ENCODE peak calls at places on chromosomes 3 and 15, in seven cellular contexts. One of them, this sample, is unnamed.
A peak's percentile ranks its signal among the peaks of the same experiment; 100 is the strongest.

GRCh38 chr3:52685285-52685704 is 418 bp downstream of the PBRM1 start:
- DNase-seq in MM.1S: peak; percentile 92
- DNase-seq in PC-9: peak; percentile 83
- DNase-seq in GM12878: no peak
- DNase-seq in GM23338: peak; percentile 87
- DNase-seq in endothelial cell of umbilical vein: peak; percentile 61
- DNase-seq in hepatocyte: peak; percentile 92
- DNase-seq in this sample: no peak

GRCh38 chr15:29018406-29018805 is 132.6 kb downstream of the APBA2 start:
- DNase-seq in GM12878: no peak
- DNase-seq in PC-9: no peak
- DNase-seq in MM.1S: no peak
- DNase-seq in endothelial cell of umbilical vein: no peak
- DNase-seq in GM23338: peak; percentile 75
- DNase-seq in hepatocyte: no peak
- DNase-seq in this sample: no peak

GRCh38 chr3:123586131-123586530 is 1.3 kb upstream of the HACD2 start:
- DNase-seq in GM12878: no peak
- DNase-seq in GM23338: peak; percentile 90
- DNase-seq in PC-9: peak; percentile 68
- DNase-seq in hepatocyte: peak; percentile 71
- DNase-seq in endothelial cell of umbilical vein: peak; percentile 59
- DNase-seq in MM.1S: peak; percentile 12
- DNase-seq in this sample: peak; percentile 40

GRCh38 chr3:110420158-110420641 is 651.4 kb upstream of the NECTIN3 start:
- DNase-seq in hepatocyte: no peak
- DNase-seq in GM23338: no peak
- DNase-seq in endothelial cell of umbilical vein: peak; percentile 94
- DNase-seq in PC-9: no peak
- DNase-seq in GM12878: no peak
- DNase-seq in MM.1S: no peak
- DNase-seq in this sample: peak; percentile 83

GRCh38 chr3:76735153-76735552 is 304.7 kb upstream of the ROBO2 start:
- DNase-seq in GM23338: no peak
- DNase-seq in hepatocyte: no peak
- DNase-seq in PC-9: no peak
- DNase-seq in MM.1S: no peak
- DNase-seq in endothelial cell of umbilical vein: no peak
- DNase-seq in GM12878: no peak
- DNase-seq in this sample: no peak

GRCh38 chr3:99895706-99896441 is 78.2 kb downstream of the CMSS1 start:
- DNase-seq in GM23338: no peak
- DNase-seq in MM.1S: no peak
- DNase-seq in endothelial cell of umbilical vein: peak; percentile 85
- DNase-seq in GM12878: no peak
- DNase-seq in hepatocyte: peak; percentile 66
- DNase-seq in PC-9: peak; percentile 35
- DNase-seq in this sample: peak; percentile 90

GRCh38 chr3:7282988-7283387 is 422.1 kb downstream of the GRM7 start:
- DNase-seq in endothelial cell of umbilical vein: no peak
- DNase-seq in hepatocyte: no peak
- DNase-seq in GM12878: no peak
- DNase-seq in GM23338: no peak
- DNase-seq in MM.1S: no peak
- DNase-seq in PC-9: no peak
- DNase-seq in this sample: no peak

GRCh38 chr15:76823903-76824302 is 81.2 kb downstream of the SCAPER start:
- DNase-seq in GM12878: no peak
- DNase-seq in GM23338: no peak
- DNase-seq in PC-9: no peak
- DNase-seq in MM.1S: no peak
- DNase-seq in hepatocyte: no peak
- DNase-seq in endothelial cell of umbilical vein: no peak
- DNase-seq in this sample: peak; percentile 9

GRCh38 chr15:71118345-71118744 is 3.1 kb downstream of the THSD4 start:
- DNase-seq in hepatocyte: no peak
- DNase-seq in MM.1S: no peak
- DNase-seq in GM23338: no peak
- DNase-seq in PC-9: no peak
- DNase-seq in GM12878: no peak
- DNase-seq in endothelial cell of umbilical vein: no peak
- DNase-seq in this sample: no peak

GRCh38 chr3:139917226-139917785 is 17.7 kb upstream of the CLSTN2 start:
- DNase-seq in endothelial cell of umbilical vein: no peak
- DNase-seq in PC-9: no peak
- DNase-seq in hepatocyte: no peak
- DNase-seq in GM23338: no peak
- DNase-seq in MM.1S: no peak
- DNase-seq in GM12878: no peak
- DNase-seq in this sample: no peak

GRCh38 chr3:82103241-82103640 is 341.8 kb upstream of the GBE1 start:
- DNase-seq in PC-9: no peak
- DNase-seq in GM23338: no peak
- DNase-seq in endothelial cell of umbilical vein: no peak
- DNase-seq in MM.1S: no peak
- DNase-seq in hepatocyte: no peak
- DNase-seq in GM12878: no peak
- DNase-seq in this sample: no peak

GRCh38 chr15:33089878-33090757 is 104.4 kb downstream of the FMN1 start:
- DNase-seq in PC-9: peak; percentile 20
- DNase-seq in hepatocyte: peak; percentile 65
- DNase-seq in endothelial cell of umbilical vein: no peak
- DNase-seq in GM12878: no peak
- DNase-seq in GM23338: no peak
- DNase-seq in MM.1S: peak; percentile 53
- DNase-seq in this sample: peak; percentile 97

GRCh38 chr15:68623301-68623892 is 44.6 kb downstream of the CORO2B start:
- DNase-seq in hepatocyte: peak; percentile 34
- DNase-seq in GM12878: no peak
- DNase-seq in endothelial cell of umbilical vein: no peak
- DNase-seq in GM23338: no peak
- DNase-seq in PC-9: no peak
- DNase-seq in MM.1S: no peak
- DNase-seq in this sample: peak; percentile 85

GRCh38 chr3:185292238-185292637 is 38.4 kb upstream of the EHHADH start:
- DNase-seq in PC-9: no peak
- DNase-seq in hepatocyte: no peak
- DNase-seq in GM12878: no peak
- DNase-seq in GM23338: no peak
- DNase-seq in endothelial cell of umbilical vein: no peak
- DNase-seq in MM.1S: no peak
- DNase-seq in this sample: no peak

GRCh38 chr15:39127925-39128617 is 452.8 kb upstream of the THBS1 start:
- DNase-seq in GM12878: no peak
- DNase-seq in hepatocyte: peak; percentile 68
- DNase-seq in endothelial cell of umbilical vein: peak; percentile 98
- DNase-seq in GM23338: peak; percentile 50
- DNase-seq in MM.1S: no peak
- DNase-seq in PC-9: peak; percentile 74
- DNase-seq in this sample: peak; percentile 91

GRCh38 chr15:70374096-70374495 is 276.4 kb upstream of the TLE3 start:
- DNase-seq in MM.1S: no peak
- DNase-seq in GM23338: no peak
- DNase-seq in PC-9: no peak
- DNase-seq in hepatocyte: no peak
- DNase-seq in GM12878: no peak
- DNase-seq in endothelial cell of umbilical vein: no peak
- DNase-seq in this sample: no peak

GRCh38 chr3:31361391-31362273 is 171.1 kb upstream of the STT3B start:
- DNase-seq in MM.1S: no peak
- DNase-seq in GM12878: no peak
- DNase-seq in endothelial cell of umbilical vein: no peak
- DNase-seq in GM23338: peak; percentile 3
- DNase-seq in hepatocyte: no peak
- DNase-seq in PC-9: no peak
- DNase-seq in this sample: peak; percentile 56

GRCh38 chr3:24069045-24069444 is 124.0 kb downstream of the NR1D2 start:
- DNase-seq in GM12878: no peak
- DNase-seq in MM.1S: no peak
- DNase-seq in endothelial cell of umbilical vein: no peak
- DNase-seq in hepatocyte: peak; percentile 24
- DNase-seq in PC-9: peak; percentile 17
- DNase-seq in GM23338: peak; percentile 52
- DNase-seq in this sample: no peak

GRCh38 chr3:4343258-4343657 is 40.1 kb downstream of the SETMAR start:
- DNase-seq in PC-9: no peak
- DNase-seq in endothelial cell of umbilical vein: no peak
- DNase-seq in GM23338: no peak
- DNase-seq in MM.1S: no peak
- DNase-seq in hepatocyte: no peak
- DNase-seq in GM12878: no peak
- DNase-seq in this sample: peak; percentile 92

GRCh38 chr3:140187648-140188221 is 252.8 kb downstream of the CLSTN2 start:
- DNase-seq in GM12878: no peak
- DNase-seq in hepatocyte: no peak
- DNase-seq in PC-9: no peak
- DNase-seq in endothelial cell of umbilical vein: no peak
- DNase-seq in GM23338: no peak
- DNase-seq in MM.1S: no peak
- DNase-seq in this sample: no peak

GRCh38 chr15:29802411-29802810 is 19.9 kb downstream of the TJP1 start:
- DNase-seq in endothelial cell of umbilical vein: peak; percentile 60
- DNase-seq in GM12878: no peak
- DNase-seq in GM23338: no peak
- DNase-seq in hepatocyte: no peak
- DNase-seq in PC-9: no peak
- DNase-seq in MM.1S: no peak
- DNase-seq in this sample: no peak

GRCh38 chr3:129490273-129490675 is 38.2 kb upstream of the RHO start:
- DNase-seq in MM.1S: peak; percentile 59
- DNase-seq in endothelial cell of umbilical vein: peak; percentile 90
- DNase-seq in GM12878: peak; percentile 12
- DNase-seq in PC-9: peak; percentile 80
- DNase-seq in GM23338: peak; percentile 89
- DNase-seq in hepatocyte: peak; percentile 92
- DNase-seq in this sample: peak; percentile 92

GRCh38 chr15:57324590-57324890 is 51.8 kb upstream of the CGNL1 start:
- DNase-seq in MM.1S: no peak
- DNase-seq in hepatocyte: no peak
- DNase-seq in GM12878: no peak
- DNase-seq in GM23338: no peak
- DNase-seq in endothelial cell of umbilical vein: no peak
- DNase-seq in PC-9: no peak
- DNase-seq in this sample: no peak

DNA sequence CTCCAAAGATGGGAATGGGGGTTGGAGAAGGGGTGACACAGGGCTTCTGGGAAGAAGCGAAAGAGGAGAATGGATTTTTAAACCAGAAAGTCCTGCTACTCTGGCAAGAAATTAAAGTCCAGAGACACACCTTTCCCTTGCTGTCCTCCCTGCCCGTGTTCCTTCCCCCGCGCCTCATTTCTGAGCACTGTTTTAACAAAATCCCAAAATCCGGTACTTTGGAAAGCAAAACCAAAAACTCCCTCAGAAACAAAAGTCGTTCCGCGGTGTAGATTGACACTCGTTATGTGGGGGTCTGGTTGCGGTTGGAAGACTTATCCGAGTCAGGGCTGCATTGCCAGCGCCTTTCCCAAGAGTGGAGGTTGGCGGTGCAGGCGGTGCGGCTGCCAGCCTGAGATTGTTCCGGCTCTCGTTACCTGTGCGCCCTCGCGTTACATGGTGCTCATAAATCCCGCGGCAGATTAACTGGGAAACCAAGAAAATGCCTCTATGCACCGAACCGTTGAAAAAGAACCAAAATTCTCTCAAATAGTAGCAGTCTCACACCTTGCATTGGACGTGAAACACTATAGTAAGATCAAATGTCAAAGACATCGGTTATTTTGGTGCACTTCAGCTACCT is 217.8 kb downstream of the MEIS2 start:
- DNase-seq in PC-9: peak; percentile 38
- DNase-seq in hepatocyte: no peak
- DNase-seq in GM12878: no peak
- DNase-seq in MM.1S: no peak
- DNase-seq in GM23338: peak; percentile 59
- DNase-seq in endothelial cell of umbilical vein: peak; percentile 28
- DNase-seq in this sample: no peak
- TF ChIP-seq EZH2 in PC-9: no peak
- TF ChIP-seq EZH2 in hepatocyte: peak; percentile 91
- TF ChIP-seq EZH2 in GM12878: no peak
- TF ChIP-seq EZH2 in MM.1S: no peak
- TF ChIP-seq EZH2 in GM23338: peak; percentile 92
- TF ChIP-seq EZH2 in endothelial cell of umbilical vein: peak; percentile 95
- TF ChIP-seq EZH2 in this sample: peak; percentile 61

GRCh38 chr3:157075693-157076420 is 84.1 kb downstream of the CCNL1 start:
- DNase-seq in endothelial cell of umbilical vein: no peak
- DNase-seq in GM12878: no peak
- DNase-seq in MM.1S: no peak
- DNase-seq in GM23338: no peak
- DNase-seq in PC-9: no peak
- DNase-seq in hepatocyte: no peak
- DNase-seq in this sample: no peak
- TF ChIP-seq CTCF in endothelial cell of umbilical vein: no peak
- TF ChIP-seq CTCF in GM12878: no peak
- TF ChIP-seq CTCF in MM.1S: no peak
- TF ChIP-seq CTCF in GM23338: no peak
- TF ChIP-seq CTCF in PC-9: no peak
- TF ChIP-seq CTCF in hepatocyte: no peak
- TF ChIP-seq CTCF in this sample: no peak

GRCh38 chr3:128486692-128487537 is 6.1 kb downstream of the GATA2 start:
- DNase-seq in GM12878: no peak
- DNase-seq in hepatocyte: no peak
- DNase-seq in PC-9: peak; percentile 45
- DNase-seq in endothelial cell of umbilical vein: peak; percentile 43
- DNase-seq in GM23338: peak; percentile 64
- DNase-seq in MM.1S: no peak
- DNase-seq in this sample: peak; percentile 59

GRCh38 chr3:128488636-128488994 is 4.4 kb downstream of the GATA2 start:
- DNase-seq in MM.1S: no peak
- DNase-seq in GM23338: peak; percentile 60
- DNase-seq in GM12878: no peak
- DNase-seq in PC-9: no peak
- DNase-seq in endothelial cell of umbilical vein: no peak
- DNase-seq in hepatocyte: no peak
- DNase-seq in this sample: no peak

GRCh38 chr3:128487538-128487812 is 5.5 kb downstream of the GATA2 start:
- DNase-seq in MM.1S: no peak
- DNase-seq in GM23338: no peak
- DNase-seq in endothelial cell of umbilical vein: no peak
- DNase-seq in PC-9: no peak
- DNase-seq in GM12878: no peak
- DNase-seq in hepatocyte: no peak
- DNase-seq in this sample: no peak

GRCh38 chr3:128488995-128489859 is 3.8 kb downstream of the GATA2 start:
- DNase-seq in MM.1S: no peak
- DNase-seq in GM12878: no peak
- DNase-seq in PC-9: peak; percentile 75
- DNase-seq in hepatocyte: peak; percentile 63
- DNase-seq in GM23338: peak; percentile 64
- DNase-seq in endothelial cell of umbilical vein: peak; percentile 79
- DNase-seq in this sample: no peak

GRCh38 chr3:128487813-128488635 is 5.0 kb downstream of the GATA2 start:
- DNase-seq in GM23338: peak; percentile 97
- DNase-seq in GM12878: no peak
- DNase-seq in hepatocyte: peak; percentile 85
- DNase-seq in endothelial cell of umbilical vein: peak; percentile 94
- DNase-seq in PC-9: peak; percentile 94
- DNase-seq in MM.1S: peak; percentile 53
- DNase-seq in this sample: peak; percentile 91
- TF ChIP-seq EZH2 in GM23338: peak; percentile 62
- TF ChIP-seq EZH2 in GM12878: no peak
- TF ChIP-seq EZH2 in hepatocyte: no peak
- TF ChIP-seq EZH2 in endothelial cell of umbilical vein: no peak
- TF ChIP-seq EZH2 in PC-9: no peak
- TF ChIP-seq EZH2 in MM.1S: no peak
- TF ChIP-seq EZH2 in this sample: no peak

GRCh38 chr3:27105904-27106303 is 263.3 kb downstream of the NEK10 start:
- DNase-seq in MM.1S: no peak
- DNase-seq in endothelial cell of umbilical vein: no peak
- DNase-seq in PC-9: no peak
- DNase-seq in GM12878: no peak
- DNase-seq in hepatocyte: peak; percentile 46
- DNase-seq in GM23338: peak; percentile 61
- DNase-seq in this sample: no peak
- TF ChIP-seq CTCF in MM.1S: peak; percentile 5
- TF ChIP-seq CTCF in endothelial cell of umbilical vein: peak; percentile 7
- TF ChIP-seq CTCF in PC-9: peak; percentile 16
- TF ChIP-seq CTCF in GM12878: no peak
- TF ChIP-seq CTCF in hepatocyte: peak; percentile 41
- TF ChIP-seq CTCF in GM23338: peak; percentile 45
- TF ChIP-seq CTCF in this sample: no peak